ENCODE peak calls at places on chromosome 4, in nine cellular contexts. U is prostate gland, D is GM12878, A is testis, I is suprapubic skin, Z is K562, O is stomach, E is body of pancreas, X is IMR-90. C is an unnamed sample. For H3K36me3, the result is how much of the 10 kb centered on the place peaks cover.

GRCh38 chr4:168725935-168726334 is 229.1 kb downstream of the PALLD start:
- DNase-seq in U (no peak), D (no peak), A (no peak), I (no peak), Z (no peak), O (no peak), E (no peak), X (no peak), C (no peak)

GRCh38 chr4:53196195-53196641 is 169.6 kb downstream of the SCFD2 start:
- DNase-seq in U (no peak), D (no peak), A (no peak), I (no peak), Z (no peak), O (no peak), E (no peak), X (peak), C (no peak)

GRCh38 chr4:25308761-25309160 is 3.8 kb upstream of the ZCCHC4 start:
- DNase-seq in U (no peak), D (no peak), A (no peak), I (no peak), Z (no peak), O (no peak), E (no peak), X (peak), C (no peak)

GRCh38 chr4:173381610-173382009 is 10.9 kb downstream of the SAP30 start:
- DNase-seq in U (no peak), D (no peak), A (no peak), I (no peak), Z (no peak), O (no peak), E (no peak), X (no peak), C (no peak)

GRCh38 chr4:36753048-36753447 is 471.6 kb downstream of the DTHD1 start:
- DNase-seq in U (no peak), D (no peak), A (no peak), I (no peak), Z (no peak), O (no peak), E (no peak), X (no peak), C (no peak)

GRCh38 chr4:183729430-183730328 is 70.6 kb downstream of the TRAPPC11 start:
- DNase-seq in U (no peak), D (no peak), A (no peak), I (no peak), Z (no peak), O (no peak), E (peak), X (peak), C (no peak)

GRCh38 chr4:112082954-112083586 is 62.2 kb upstream of the FAM241A start:
- DNase-seq in U (no peak), D (no peak), A (no peak), I (no peak), Z (no peak), O (no peak), E (no peak), X (peak), C (peak)

GRCh38 chr4:189664693-189665250 is 275.9 kb upstream of the FRG1 start:
- DNase-seq in U (no peak), D (no peak), A (no peak), I (no peak), Z (no peak), O (no peak), E (no peak), X (no peak), C (no peak)

GRCh38 chr4:56733352-56733751 is 52.3 kb upstream of the HOPX start:
- DNase-seq in U (no peak), D (no peak), A (no peak), I (no peak), Z (no peak), O (no peak), E (no peak), X (no peak), C (no peak)

GRCh38 chr4:37685211-37685725 is 908 bp downstream of the RELL1 start:
- DNase-seq in U (no peak), D (no peak), A (peak), I (no peak), Z (peak), O (no peak), E (peak), X (peak), C (no peak)

GRCh38 chr4:172011196-172011595 is 198.0 kb downstream of the GALNTL6 start:
- DNase-seq in U (no peak), D (no peak), A (no peak), I (no peak), Z (no peak), O (no peak), E (no peak), X (no peak), C (no peak)

GRCh38 chr4:107379054-107379869 is 340.8 kb downstream of the PAPSS1 start:
- DNase-seq in U (no peak), D (no peak), A (no peak), I (no peak), Z (no peak), O (no peak), E (no peak), X (peak), C (no peak)

GRCh38 chr4:5374994-5375393 is 323.7 kb downstream of the STK32B start:
- DNase-seq in U (no peak), D (no peak), A (no peak), I (no peak), Z (no peak), O (no peak), E (no peak), X (no peak), C (no peak)

GRCh38 chr4:153850525-153851280 is 61.8 kb upstream of the SFRP2 start:
- DNase-seq in U (no peak), D (no peak), A (no peak), I (no peak), Z (no peak), O (no peak), E (no peak), X (no peak), C (no peak)

GRCh38 chr4:10403633-10404445 is 53.4 kb downstream of the ZNF518B start:
- DNase-seq in U (peak), D (no peak), A (peak), I (no peak), Z (peak), O (no peak), E (peak), X (peak), C (no peak)

GRCh38 chr4:22903913-22904312 is 211.2 kb downstream of the GBA3 start:
- DNase-seq in U (no peak), D (no peak), A (no peak), I (no peak), Z (no peak), O (no peak), E (no peak), X (no peak), C (no peak)

GRCh38 chr4:40669504-40669903 is 39.8 kb upstream of the RBM47 start:
- DNase-seq in U (no peak), D (peak), A (no peak), I (no peak), Z (no peak), O (no peak), E (no peak), X (no peak), C (no peak)

GRCh38 chr4:38560763-38561558 is 103.0 kb upstream of the KLF3 start:
- DNase-seq in U (no peak), D (peak), A (no peak), I (no peak), Z (no peak), O (no peak), E (no peak), X (no peak), C (no peak)

GRCh38 chr4:41203169-41203568 is 11.2 kb downstream of the APBB2 start:
- DNase-seq in U (no peak), D (no peak), A (no peak), I (no peak), Z (no peak), O (no peak), E (no peak), X (peak), C (no peak)

GRCh38 chr4:160299608-160300007 is 1196.7 kb downstream of the RAPGEF2 start:
- DNase-seq in U (no peak), D (no peak), A (no peak), I (no peak), Z (no peak), O (no peak), E (no peak), X (no peak), C (no peak)

GRCh38 chr4:112189754-112190153 is 41.8 kb upstream of the AP1AR start:
- DNase-seq in U (no peak), D (no peak), A (no peak), I (no peak), Z (no peak), O (no peak), E (no peak), X (peak), C (no peak)

GRCh38 chr4:2868840-2869487 is 25.3 kb downstream of the ADD1 start:
- DNase-seq in U (no peak), D (no peak), A (no peak), I (no peak), Z (no peak), O (no peak), E (peak), X (no peak), C (no peak)

GRCh38 chr4:143025111-143025704 is 159.5 kb upstream of the USP38 start:
- DNase-seq in U (no peak), D (no peak), A (no peak), I (no peak), Z (peak), O (no peak), E (peak), X (peak), C (no peak)

GRCh38 chr4:111960241-111960667 is 185.0 kb upstream of the FAM241A start:
- DNase-seq in U (no peak), D (peak), A (no peak), I (no peak), Z (no peak), O (no peak), E (no peak), X (no peak), C (no peak)

GRCh38 chr4:139014391-139015268 is 951 bp upstream of the NOCT start:
- DNase-seq in U (no peak), D (peak), A (no peak), I (no peak), Z (peak), O (no peak), E (peak), X (peak), C (no peak)

GRCh38 chr4:128812360-128812958 is 3.0 kb downstream of the JADE1 start:
- DNase-seq in U (peak), D (no peak), A (peak), I (peak), Z (peak), O (peak), E (peak), X (peak), C (peak)

GRCh38 chr4:77636902-77637301 is 31.3 kb downstream of the CXCL13 start:
- DNase-seq in U (peak), D (no peak), A (no peak), I (no peak), Z (peak), O (peak), E (peak), X (peak), C (peak)

GRCh38 chr4:36523182-36523581 is 241.8 kb downstream of the DTHD1 start:
- DNase-seq in U (no peak), D (no peak), A (no peak), I (no peak), Z (no peak), O (no peak), E (no peak), X (no peak), C (no peak)

GRCh38 chr4:118683513-118683912 is 1.7 kb upstream of the METTL14 start:
- DNase-seq in U (no peak), D (no peak), A (no peak), I (no peak), Z (peak), O (no peak), E (no peak), X (no peak), C (no peak)

GRCh38 chr4:155787113-155787710 is 28.4 kb downstream of the GUCY1B1 start:
- DNase-seq in U (peak), D (peak), A (no peak), I (no peak), Z (peak), O (no peak), E (peak), X (peak), C (no peak)

GRCh38 chr4:6894528-6895498 is 14.8 kb upstream of the TBC1D14 start:
- DNase-seq in U (no peak), D (no peak), A (no peak), I (no peak), Z (no peak), O (peak), E (no peak), X (no peak), C (peak)

GRCh38 chr4:106816501-106816900 is 219.6 kb downstream of the DKK2 start:
- DNase-seq in U (no peak), D (no peak), A (no peak), I (no peak), Z (no peak), O (no peak), E (no peak), X (peak), C (no peak)

GRCh38 chr4:83282049-83282535 is 2.5 kb downstream of the COQ2 start:
- DNase-seq in U (peak), D (no peak), A (peak), I (no peak), Z (peak), O (peak), E (peak), X (peak), C (no peak)

GRCh38 chr4:182835006-182835740 is 82.0 kb downstream of the DCTD start:
- DNase-seq in U (no peak), D (no peak), A (no peak), I (no peak), Z (no peak), O (no peak), E (no peak), X (no peak), C (no peak)

GRCh38 chr4:183960021-183960420 is 54.9 kb downstream of the STOX2 start:
- DNase-seq in U (peak), D (no peak), A (peak), I (peak), Z (peak), O (peak), E (peak), X (peak), C (no peak)

DNA sequence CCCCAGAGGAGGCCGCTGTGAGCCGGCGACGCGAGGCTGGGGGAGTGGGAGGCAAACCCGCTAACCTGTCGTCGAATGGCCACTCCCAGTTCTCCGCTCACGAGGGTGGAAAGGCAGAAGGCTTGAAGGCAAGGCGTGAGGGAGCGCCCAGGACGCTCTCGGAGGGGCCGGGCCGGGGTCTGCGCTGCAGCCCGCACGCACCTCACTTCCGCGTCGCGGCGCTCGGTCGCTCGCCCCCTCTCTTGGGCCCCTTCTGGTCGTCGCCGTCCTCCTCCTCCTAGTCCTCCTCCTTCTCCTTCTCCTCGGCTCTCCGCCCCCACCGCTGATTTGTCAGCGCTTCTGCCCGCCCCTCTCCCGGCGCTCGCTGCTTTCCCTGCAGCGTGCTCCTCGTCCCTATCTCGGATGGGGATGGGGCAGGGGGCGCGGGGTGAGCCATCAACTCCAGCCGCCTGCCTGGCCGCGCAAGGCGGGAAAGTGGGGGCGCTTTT is at the start of gene SNCA:
- DNase-seq in U (peak), D (no peak), A (peak), I (peak), Z (peak), O (peak), E (peak), X (peak), C (peak)
- TF ChIP-seq POLR2A in U (peak), D (no peak), A (no peak), I (no peak), Z (no peak), O (no peak), E (peak), X (no peak), C (no peak)

DNA sequence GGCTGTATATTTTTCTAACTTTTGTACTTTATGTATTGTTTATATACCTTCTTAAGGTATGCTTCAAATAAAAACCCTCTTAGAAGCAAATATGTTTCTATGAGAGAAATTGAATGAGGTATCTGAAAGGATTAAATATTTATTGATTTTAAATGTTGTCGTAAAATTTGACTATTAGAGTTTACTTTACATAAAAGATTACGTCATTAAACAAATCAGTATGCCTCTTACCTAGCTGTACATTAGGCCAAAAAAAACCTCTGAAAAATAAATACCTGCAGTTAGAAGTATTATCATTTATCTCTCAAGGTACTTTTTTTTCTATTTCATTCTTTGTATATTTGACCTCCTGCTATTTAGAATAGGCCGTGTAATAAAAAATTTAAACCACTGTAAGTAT is 831.1 kb downstream of the FSTL5 start:
- DNase-seq in U (no peak), D (no peak), A (no peak), I (no peak), Z (no peak), O (no peak), E (no peak), X (no peak), C (no peak)
- H3K36me3 ChIP-seq in U (under half), D (under half), A (under half), I (under half), Z (under half), O (under half), E (under half), X (under half), C (under half)

GRCh38 chr4:148998719-148999118 is 556.5 kb upstream of the NR3C2 start:
- DNase-seq in U (no peak), D (no peak), A (no peak), I (no peak), Z (peak), O (no peak), E (no peak), X (peak), C (no peak)

GRCh38 chr4:149005191-149005590 is 563.0 kb upstream of the NR3C2 start:
- DNase-seq in U (no peak), D (no peak), A (no peak), I (no peak), Z (no peak), O (no peak), E (no peak), X (no peak), C (no peak)

DNA sequence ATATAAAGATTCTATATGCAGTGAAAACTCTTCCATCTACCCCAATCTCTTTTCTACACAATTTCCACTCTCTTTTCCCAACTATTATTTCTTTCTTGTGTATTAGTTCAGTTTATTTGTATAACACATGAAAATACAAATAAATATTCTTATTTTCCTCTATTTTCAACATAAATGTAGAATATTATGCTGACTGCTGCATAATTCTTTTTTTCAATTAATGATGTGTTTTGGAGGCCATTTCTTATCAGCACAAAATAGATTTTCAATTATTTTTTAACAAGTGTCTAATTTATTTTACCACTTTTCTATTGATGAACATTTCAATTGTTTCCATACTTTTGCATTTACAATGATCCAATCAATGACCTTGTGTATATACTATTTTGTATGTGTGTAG is 557.7 kb upstream of the NR3C2 start:
- DNase-seq in U (no peak), D (no peak), A (no peak), I (no peak), Z (no peak), O (no peak), E (no peak), X (no peak), C (no peak)
- TF ChIP-seq POLR2A in U (no peak), D (no peak), A (no peak), I (no peak), Z (no peak), O (no peak), E (no peak), X (no peak), C (no peak)

DNA sequence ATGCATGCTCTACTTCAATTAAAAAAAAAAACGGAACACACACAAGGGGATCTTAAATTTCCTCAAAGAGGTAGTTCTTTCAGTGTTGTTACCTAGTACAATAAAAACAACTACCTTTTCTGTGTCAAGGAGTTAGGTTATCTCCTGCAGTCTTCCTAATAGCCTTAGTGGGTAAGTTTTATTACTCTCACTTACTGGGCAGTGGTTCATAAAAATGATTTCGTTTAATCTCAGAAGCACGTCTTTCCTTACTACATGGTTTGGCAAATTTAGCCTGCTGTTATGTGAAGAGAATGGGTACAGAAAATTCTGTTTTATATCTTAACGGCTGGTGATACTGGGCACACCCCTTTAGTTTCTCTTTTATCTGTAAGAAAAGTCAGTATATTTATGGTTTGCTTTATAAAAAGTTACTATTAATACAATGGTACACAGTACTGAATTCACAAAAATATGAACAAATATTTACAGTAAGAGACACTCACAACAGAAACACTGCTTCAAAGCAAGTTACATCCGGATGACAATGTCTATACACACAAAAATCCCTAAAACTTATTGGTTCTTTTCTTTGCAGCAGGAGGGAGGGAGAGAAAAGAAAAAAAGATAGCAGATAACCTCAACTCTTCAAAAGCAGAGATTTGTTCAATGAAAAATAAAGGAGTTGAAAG is 8.8 kb downstream of the ADH5 start:
- DNase-seq in U (no peak), D (no peak), A (no peak), I (no peak), Z (no peak), O (no peak), E (no peak), X (no peak), C (no peak)
- H3K36me3 ChIP-seq in U (under half), D (under half), A (under half), I (half or more), Z (half or more), O (half or more), E (under half), X (half or more), C (under half)

GRCh38 chr4:140756292-140757219 is at the start of gene TBC1D9:
- DNase-seq in U (peak), D (peak), A (peak), I (peak), Z (peak), O (peak), E (peak), X (peak), C (peak)
- TF ChIP-seq POLR2A in U (peak), D (peak), A (no peak), I (no peak), Z (no peak), O (no peak), E (peak), X (no peak), C (peak)

GRCh38 chr4:146183209-146183608 is 7.7 kb downstream of the LSM6 start:
- DNase-seq in U (no peak), D (no peak), A (no peak), I (no peak), Z (no peak), O (no peak), E (no peak), X (no peak), C (no peak)
- H3K36me3 ChIP-seq in U (under half), D (under half), A (under half), I (under half), Z (half or more), O (under half), E (under half), X (under half), C (under half)

GRCh38 chr4:186191266-186192067 is at the start of gene CYP4V2:
- DNase-seq in U (peak), D (peak), A (peak), I (peak), Z (peak), O (peak), E (peak), X (peak), C (peak)
- TF ChIP-seq POLR2A in U (peak), D (peak), A (no peak), I (no peak), Z (peak), O (no peak), E (peak), X (no peak), C (peak)